ENCODE peak calls at places on chromosomes 2 and 18, in nine cellular contexts. One of them, this sample, is unnamed.

GRCh38 chr2:68948695-68949094 is 4.0 kb downstream of the GKN2 start:
- DNase-seq in prostate gland: no peak
- DNase-seq in upper lobe of left lung: no peak
- DNase-seq in transverse colon: no peak
- DNase-seq in adrenal gland: no peak
- DNase-seq in Peyer's patch: no peak
- DNase-seq in GM12891: no peak
- DNase-seq in IMR-90: no peak
- DNase-seq in heart left ventricle: no peak
- DNase-seq in this sample: no peak

GRCh38 chr2:235500761-235501662 is 7.2 kb downstream of the AGAP1 start:
- DNase-seq in prostate gland: no peak
- DNase-seq in GM12891: no peak
- DNase-seq in Peyer's patch: no peak
- DNase-seq in upper lobe of left lung: no peak
- DNase-seq in adrenal gland: peak; percentile 21
- DNase-seq in heart left ventricle: no peak
- DNase-seq in transverse colon: no peak
- DNase-seq in IMR-90: peak; percentile 71
- DNase-seq in this sample: peak; percentile 88

GRCh38 chr18:24930974-24931373 is 421.0 kb downstream of the ZNF521 start:
- DNase-seq in transverse colon: no peak
- DNase-seq in upper lobe of left lung: no peak
- DNase-seq in heart left ventricle: no peak
- DNase-seq in IMR-90: no peak
- DNase-seq in prostate gland: peak; percentile 15
- DNase-seq in GM12891: no peak
- DNase-seq in adrenal gland: no peak
- DNase-seq in Peyer's patch: no peak
- DNase-seq in this sample: no peak

GRCh38 chr2:210502997-210503621 is 26.6 kb upstream of the LANCL1 start:
- DNase-seq in heart left ventricle: no peak
- DNase-seq in GM12891: no peak
- DNase-seq in adrenal gland: peak; percentile 61
- DNase-seq in Peyer's patch: no peak
- DNase-seq in IMR-90: peak; percentile 49
- DNase-seq in prostate gland: no peak
- DNase-seq in upper lobe of left lung: no peak
- DNase-seq in transverse colon: peak; percentile 48
- DNase-seq in this sample: peak; percentile 13

GRCh38 chr2:195769975-195770374 is 112.9 kb downstream of the SLC39A10 start:
- DNase-seq in transverse colon: no peak
- DNase-seq in upper lobe of left lung: no peak
- DNase-seq in heart left ventricle: no peak
- DNase-seq in adrenal gland: no peak
- DNase-seq in Peyer's patch: no peak
- DNase-seq in prostate gland: no peak
- DNase-seq in IMR-90: peak; percentile 8
- DNase-seq in GM12891: no peak
- DNase-seq in this sample: no peak

GRCh38 chr2:138503087-138503442 is 1.5 kb downstream of the SPOPL start:
- DNase-seq in heart left ventricle: no peak
- DNase-seq in Peyer's patch: no peak
- DNase-seq in prostate gland: no peak
- DNase-seq in adrenal gland: no peak
- DNase-seq in IMR-90: no peak
- DNase-seq in transverse colon: no peak
- DNase-seq in GM12891: no peak
- DNase-seq in upper lobe of left lung: no peak
- DNase-seq in this sample: no peak

GRCh38 chr2:55103039-55103438 is 52.8 kb upstream of the RTN4 start:
- DNase-seq in upper lobe of left lung: no peak
- DNase-seq in prostate gland: no peak
- DNase-seq in Peyer's patch: no peak
- DNase-seq in transverse colon: no peak
- DNase-seq in heart left ventricle: no peak
- DNase-seq in IMR-90: peak; percentile 66
- DNase-seq in GM12891: no peak
- DNase-seq in adrenal gland: no peak
- DNase-seq in this sample: no peak

GRCh38 chr2:161199885-161200284 is 39.7 kb downstream of the TANK start:
- DNase-seq in IMR-90: no peak
- DNase-seq in heart left ventricle: no peak
- DNase-seq in Peyer's patch: no peak
- DNase-seq in GM12891: no peak
- DNase-seq in transverse colon: no peak
- DNase-seq in adrenal gland: no peak
- DNase-seq in prostate gland: no peak
- DNase-seq in upper lobe of left lung: no peak
- DNase-seq in this sample: no peak

GRCh38 chr2:88874063-88874657 is 182.7 kb downstream of the RPIA start:
- DNase-seq in GM12891: no peak
- DNase-seq in transverse colon: no peak
- DNase-seq in IMR-90: peak; percentile 63
- DNase-seq in prostate gland: peak; percentile 28
- DNase-seq in heart left ventricle: no peak
- DNase-seq in adrenal gland: peak; percentile 67
- DNase-seq in Peyer's patch: no peak
- DNase-seq in upper lobe of left lung: no peak
- DNase-seq in this sample: no peak

DNA sequence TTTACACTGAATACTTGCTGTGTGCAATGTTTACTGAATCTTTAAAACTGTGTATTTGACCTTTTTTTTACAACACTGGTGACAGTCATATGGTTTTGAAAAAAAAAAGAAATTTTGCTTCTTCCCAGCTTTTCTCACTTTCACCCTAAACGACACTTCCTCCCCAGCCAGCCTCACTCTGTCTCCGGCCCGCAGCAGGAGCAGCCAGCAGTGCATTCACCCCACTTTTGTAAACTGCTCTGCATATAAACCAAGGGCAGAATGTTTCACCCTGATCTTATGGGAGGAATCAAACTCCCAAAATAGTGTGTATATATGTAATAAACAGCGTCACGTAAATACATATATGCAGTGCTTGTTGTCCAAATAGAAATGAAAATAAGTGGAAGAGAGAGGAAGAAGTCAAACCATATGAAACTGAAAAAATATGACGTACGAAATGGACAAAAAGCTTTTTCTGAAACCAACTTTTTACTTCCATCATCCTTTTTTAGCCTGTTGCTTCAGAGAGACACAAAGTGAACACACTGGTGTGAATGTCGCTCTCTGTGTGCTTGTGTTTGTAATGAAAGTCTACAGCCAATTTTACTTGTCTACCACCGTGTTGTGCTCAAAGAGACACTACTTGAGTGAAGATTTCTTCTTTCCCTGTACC is 54.2 kb downstream of the ZCCHC2 start:
- DNase-seq in transverse colon: no peak
- DNase-seq in IMR-90: no peak
- DNase-seq in upper lobe of left lung: no peak
- DNase-seq in GM12891: no peak
- DNase-seq in adrenal gland: no peak
- DNase-seq in Peyer's patch: no peak
- DNase-seq in heart left ventricle: no peak
- DNase-seq in prostate gland: no peak
- DNase-seq in this sample: no peak
- TF ChIP-seq POLR2A in transverse colon: no peak
- TF ChIP-seq POLR2A in IMR-90: no peak
- TF ChIP-seq POLR2A in upper lobe of left lung: no peak
- TF ChIP-seq POLR2A in GM12891: no peak
- TF ChIP-seq POLR2A in adrenal gland: no peak
- TF ChIP-seq POLR2A in Peyer's patch: no peak
- TF ChIP-seq POLR2A in heart left ventricle: no peak
- TF ChIP-seq POLR2A in prostate gland: no peak
- TF ChIP-seq POLR2A in this sample: no peak

GRCh38 chr2:188576006-188576405 is 284.3 kb downstream of the GULP1 start:
- DNase-seq in transverse colon: no peak
- DNase-seq in adrenal gland: no peak
- DNase-seq in GM12891: no peak
- DNase-seq in IMR-90: no peak
- DNase-seq in upper lobe of left lung: no peak
- DNase-seq in heart left ventricle: no peak
- DNase-seq in Peyer's patch: no peak
- DNase-seq in prostate gland: no peak
- DNase-seq in this sample: no peak
- TF ChIP-seq POLR2A in transverse colon: no peak
- TF ChIP-seq POLR2A in adrenal gland: no peak
- TF ChIP-seq POLR2A in GM12891: no peak
- TF ChIP-seq POLR2A in IMR-90: no peak
- TF ChIP-seq POLR2A in upper lobe of left lung: no peak
- TF ChIP-seq POLR2A in heart left ventricle: no peak
- TF ChIP-seq POLR2A in Peyer's patch: no peak
- TF ChIP-seq POLR2A in prostate gland: no peak
- TF ChIP-seq POLR2A in this sample: no peak

GRCh38 chr2:98485453-98485755 is 40.7 kb downstream of the INPP4A start:
- DNase-seq in IMR-90: no peak
- DNase-seq in transverse colon: peak; percentile 37
- DNase-seq in upper lobe of left lung: no peak
- DNase-seq in prostate gland: no peak
- DNase-seq in adrenal gland: no peak
- DNase-seq in GM12891: no peak
- DNase-seq in Peyer's patch: no peak
- DNase-seq in heart left ventricle: no peak
- DNase-seq in this sample: no peak

GRCh38 chr2:98487101-98487805 is 42.6 kb downstream of the INPP4A start:
- DNase-seq in transverse colon: no peak
- DNase-seq in IMR-90: no peak
- DNase-seq in Peyer's patch: no peak
- DNase-seq in adrenal gland: no peak
- DNase-seq in GM12891: no peak
- DNase-seq in heart left ventricle: no peak
- DNase-seq in upper lobe of left lung: no peak
- DNase-seq in prostate gland: no peak
- DNase-seq in this sample: no peak

GRCh38 chr2:98486374-98486981 is 41.8 kb downstream of the INPP4A start:
- DNase-seq in adrenal gland: peak; percentile 52
- DNase-seq in transverse colon: peak; percentile 26
- DNase-seq in heart left ventricle: no peak
- DNase-seq in GM12891: no peak
- DNase-seq in upper lobe of left lung: no peak
- DNase-seq in IMR-90: no peak
- DNase-seq in Peyer's patch: no peak
- DNase-seq in prostate gland: no peak
- DNase-seq in this sample: no peak

GRCh38 chr2:98488252-98488651 is 43.6 kb downstream of the INPP4A start:
- DNase-seq in upper lobe of left lung: no peak
- DNase-seq in prostate gland: no peak
- DNase-seq in Peyer's patch: no peak
- DNase-seq in transverse colon: no peak
- DNase-seq in heart left ventricle: no peak
- DNase-seq in IMR-90: no peak
- DNase-seq in GM12891: no peak
- DNase-seq in adrenal gland: no peak
- DNase-seq in this sample: no peak

DNA sequence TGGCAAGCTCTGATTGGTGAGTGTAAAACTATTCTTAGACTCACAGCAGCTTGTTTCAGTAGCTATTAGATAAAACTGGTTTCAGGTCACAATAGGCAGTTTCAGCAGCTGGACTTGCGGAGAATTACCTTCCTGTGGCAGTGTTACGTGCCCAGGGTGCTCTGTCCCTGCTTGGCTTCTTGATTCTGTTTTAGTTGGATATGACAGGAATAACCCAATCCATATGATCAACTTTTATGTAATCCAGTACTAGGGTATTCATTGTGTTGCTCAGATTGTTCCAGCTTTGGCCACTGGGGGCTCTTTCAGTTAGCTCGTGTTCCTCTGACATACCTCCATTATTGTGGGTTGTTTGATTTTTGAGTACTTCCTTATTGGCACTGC is 43.1 kb downstream of the INPP4A start:
- DNase-seq in adrenal gland: peak; percentile 31
- DNase-seq in prostate gland: no peak
- DNase-seq in transverse colon: peak; percentile 56
- DNase-seq in GM12891: no peak
- DNase-seq in heart left ventricle: no peak
- DNase-seq in IMR-90: peak; percentile 17
- DNase-seq in Peyer's patch: no peak
- DNase-seq in upper lobe of left lung: no peak
- DNase-seq in this sample: no peak
- TF ChIP-seq POLR2A in adrenal gland: no peak
- TF ChIP-seq POLR2A in prostate gland: no peak
- TF ChIP-seq POLR2A in transverse colon: no peak
- TF ChIP-seq POLR2A in GM12891: peak; percentile 62
- TF ChIP-seq POLR2A in heart left ventricle: no peak
- TF ChIP-seq POLR2A in IMR-90: no peak
- TF ChIP-seq POLR2A in Peyer's patch: no peak
- TF ChIP-seq POLR2A in upper lobe of left lung: no peak
- TF ChIP-seq POLR2A in this sample: no peak

DNA sequence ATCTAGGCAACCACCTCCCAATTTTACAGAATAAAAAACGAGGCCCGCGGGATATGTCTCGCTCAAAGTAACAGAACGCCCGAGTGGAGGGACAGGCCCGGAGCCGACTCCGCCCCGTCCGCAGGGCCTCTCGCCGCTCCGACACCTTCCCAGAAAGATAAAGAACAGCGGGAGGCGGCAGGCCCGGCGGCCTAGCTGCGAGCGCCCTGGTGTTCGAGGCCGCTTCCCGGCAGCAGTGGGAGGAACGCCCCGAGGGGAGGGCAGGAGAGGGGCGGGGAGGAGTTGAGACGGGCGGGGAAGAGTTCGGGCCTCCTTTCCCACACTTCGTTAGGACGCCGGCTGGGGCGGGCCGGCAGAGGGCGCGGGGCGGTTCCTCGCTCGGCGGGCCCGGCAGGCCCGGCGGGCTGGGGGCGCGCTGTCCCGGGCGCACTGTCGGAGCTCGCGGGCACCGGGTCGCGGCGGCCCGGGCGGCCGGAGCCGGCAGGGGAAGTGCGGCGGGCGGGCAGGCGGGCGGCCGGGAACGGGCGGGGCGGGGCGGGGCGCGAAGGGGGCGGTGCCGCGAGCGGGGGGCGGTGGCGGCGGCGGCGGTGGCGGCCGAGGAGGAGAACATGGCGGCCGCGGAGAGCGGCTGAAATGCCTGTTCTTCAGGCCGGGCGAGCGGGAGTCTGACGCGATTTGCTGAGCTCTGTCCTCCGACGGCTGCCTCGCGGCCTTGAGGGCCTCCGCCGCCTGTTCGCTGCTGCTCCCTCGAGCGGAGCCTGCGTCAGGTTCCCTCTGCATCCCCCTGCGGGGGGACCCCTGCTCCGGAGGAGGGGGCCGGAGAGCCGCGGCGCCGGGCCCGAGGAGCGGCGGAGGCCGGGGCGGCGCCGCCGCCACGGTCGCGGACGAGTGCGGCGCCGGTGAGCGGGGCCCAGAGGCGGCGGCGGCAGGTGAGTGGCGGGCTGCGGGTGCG is at the start of gene NCOA1:
- DNase-seq in IMR-90: peak; percentile 85
- DNase-seq in prostate gland: peak; percentile 86
- DNase-seq in transverse colon: peak; percentile 93
- DNase-seq in adrenal gland: peak; percentile 90
- DNase-seq in Peyer's patch: peak; percentile 94
- DNase-seq in GM12891: peak; percentile 78
- DNase-seq in upper lobe of left lung: peak; percentile 96
- DNase-seq in heart left ventricle: peak; percentile 94
- DNase-seq in this sample: peak; percentile 89
- TF ChIP-seq POLR2A in IMR-90: peak; percentile 35
- TF ChIP-seq POLR2A in prostate gland: peak; percentile 25
- TF ChIP-seq POLR2A in transverse colon: no peak
- TF ChIP-seq POLR2A in adrenal gland: peak; percentile 49
- TF ChIP-seq POLR2A in Peyer's patch: peak; percentile 30
- TF ChIP-seq POLR2A in GM12891: peak; percentile 69
- TF ChIP-seq POLR2A in upper lobe of left lung: no peak
- TF ChIP-seq POLR2A in heart left ventricle: peak; percentile 30
- TF ChIP-seq POLR2A in this sample: peak; percentile 79

GRCh38 chr18:76519156-76519549 is 24.1 kb upstream of the ZNF516 start:
- DNase-seq in transverse colon: no peak
- DNase-seq in prostate gland: no peak
- DNase-seq in Peyer's patch: no peak
- DNase-seq in IMR-90: no peak
- DNase-seq in heart left ventricle: no peak
- DNase-seq in upper lobe of left lung: no peak
- DNase-seq in GM12891: no peak
- DNase-seq in adrenal gland: peak; percentile 41
- DNase-seq in this sample: no peak
- TF ChIP-seq POLR2A in transverse colon: no peak
- TF ChIP-seq POLR2A in prostate gland: no peak
- TF ChIP-seq POLR2A in Peyer's patch: no peak
- TF ChIP-seq POLR2A in IMR-90: no peak
- TF ChIP-seq POLR2A in heart left ventricle: no peak
- TF ChIP-seq POLR2A in upper lobe of left lung: no peak
- TF ChIP-seq POLR2A in GM12891: no peak
- TF ChIP-seq POLR2A in adrenal gland: peak; percentile 60
- TF ChIP-seq POLR2A in this sample: no peak

This sample was measured in H54.